ENCODE peak calls at places on chromosomes 13 and 19, in seven cellular contexts. F is A549, N is kidney, Z is mucosa of descending colon, U is IMR-90, P is neuronal stem cell, J is suprapubic skin. X is an unnamed sample.

GRCh38 chr19:29858000-29858596 is 46.3 kb downstream of the CCNE1 start:
- DNase-seq in F (peak; percentile 60), N (no peak), Z (peak; percentile 49), U (no peak), P (no peak), J (no peak), X (peak; percentile 39)

GRCh38 chr19:32191921-32192320 is 153.5 kb upstream of the ZNF507 start:
- DNase-seq in F (no peak), N (no peak), Z (no peak), U (no peak), P (no peak), J (no peak), X (no peak)

GRCh38 chr13:41864658-41865057 is 96.3 kb downstream of the VWA8 start:
- DNase-seq in F (no peak), N (no peak), Z (no peak), U (no peak), P (no peak), J (no peak), X (peak; percentile 5)

GRCh38 chr19:27774337-27774736 is 1438.6 kb downstream of the UQCRFS1 start:
- DNase-seq in F (no peak), N (no peak), Z (no peak), U (no peak), P (no peak), J (no peak), X (no peak)

GRCh38 chr19:39852882-39853281 is 6.7 kb upstream of the FBL start:
- DNase-seq in F (no peak), N (no peak), Z (no peak), U (no peak), P (no peak), J (no peak), X (no peak)

GRCh38 chr19:31350033-31350692 is 927 bp upstream of the TSHZ3 start:
- DNase-seq in F (no peak), N (peak; percentile 81), Z (peak; percentile 46), U (no peak), P (no peak), J (no peak), X (no peak)

GRCh38 chr13:67351915-67352314 is 121.8 kb upstream of the PCDH9 start:
- DNase-seq in F (no peak), N (no peak), Z (no peak), U (peak; percentile 44), P (no peak), J (no peak), X (peak; percentile 30)

GRCh38 chr13:113001251-113002140 is 32.5 kb downstream of the MCF2L start:
- DNase-seq in F (no peak), N (no peak), Z (peak; percentile 60), U (peak; percentile 3), P (peak; percentile 55), J (no peak), X (no peak)

GRCh38 chr19:43641333-43641732 is 1.7 kb upstream of the CADM4 start:
- DNase-seq in F (no peak), N (no peak), Z (no peak), U (no peak), P (no peak), J (no peak), X (no peak)

GRCh38 chr19:48102870-48103751 is 7.5 kb downstream of the PLA2G4C start:
- DNase-seq in F (peak; percentile 85), N (no peak), Z (no peak), U (peak; percentile 49), P (peak; percentile 56), J (no peak), X (peak; percentile 74)

GRCh38 chr13:86741762-86742285 is 929.3 kb upstream of the SLITRK5 start:
- DNase-seq in F (no peak), N (no peak), Z (no peak), U (no peak), P (no peak), J (no peak), X (no peak)

GRCh38 chr13:45121421-45121820 is 1.1 kb downstream of the GTF2F2 start:
- DNase-seq in F (no peak), N (no peak), Z (no peak), U (peak; percentile 53), P (no peak), J (no peak), X (peak; percentile 61)

GRCh38 chr19:54478677-54479266 is 5.7 kb upstream of the CDC42EP5 start:
- DNase-seq in F (no peak), N (peak; percentile 3), Z (no peak), U (peak; percentile 49), P (peak; percentile 83), J (no peak), X (peak; percentile 57)

DNA sequence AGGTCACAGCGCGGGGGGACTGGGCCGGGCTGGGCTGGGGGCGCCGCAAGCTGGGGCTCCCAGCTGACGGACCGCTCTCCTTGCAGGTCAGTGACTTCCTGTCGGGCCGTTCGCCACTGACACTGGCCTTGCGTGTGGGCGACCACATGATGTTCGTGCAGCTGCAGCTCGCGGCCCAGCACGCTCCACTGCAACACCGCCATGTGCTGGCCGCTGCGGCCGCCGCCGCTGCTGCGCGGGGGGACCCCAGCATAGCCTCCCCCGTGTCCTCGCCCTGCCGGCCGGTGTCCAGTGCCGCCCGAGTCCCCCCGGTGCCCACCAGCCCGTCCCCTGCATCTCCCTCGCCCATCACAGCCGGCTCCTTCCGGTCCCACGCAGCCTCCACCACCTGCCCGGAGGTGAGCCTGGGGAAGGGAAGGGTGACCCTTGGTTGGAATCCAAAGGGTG is 5.7 kb downstream of the MIDN start:
- DNase-seq in F (no peak), N (peak; percentile 90), Z (peak; percentile 61), U (no peak), P (no peak), J (no peak), X (no peak)
- H3K4me3 ChIP-seq in F (peak overlapping the region; percentile 97), N (no peak overlapping the region), Z (no peak overlapping the region), U (no peak overlapping the region), P (no peak overlapping the region), J (peak overlapping the region; percentile 92), X (no peak overlapping the region)

GRCh38 chr13:24161980-24162517 is 1.5 kb downstream of the SPATA13 start:
- DNase-seq in F (no peak), N (no peak), Z (peak; percentile 83), U (no peak), P (no peak), J (no peak), X (peak; percentile 5)

GRCh38 chr13:24162604-24163003 is 2.1 kb downstream of the SPATA13 start:
- DNase-seq in F (no peak), N (no peak), Z (no peak), U (no peak), P (no peak), J (no peak), X (no peak)

GRCh38 chr13:24159921-24160324 is 597 bp upstream of the SPATA13 start:
- DNase-seq in F (no peak), N (peak; percentile 73), Z (no peak), U (no peak), P (no peak), J (no peak), X (no peak)

GRCh38 chr13:24161010-24161775 is 673 bp downstream of the SPATA13 start:
- DNase-seq in F (no peak), N (peak; percentile 86), Z (peak; percentile 78), U (no peak), P (no peak), J (peak; percentile 73), X (no peak)

DNA sequence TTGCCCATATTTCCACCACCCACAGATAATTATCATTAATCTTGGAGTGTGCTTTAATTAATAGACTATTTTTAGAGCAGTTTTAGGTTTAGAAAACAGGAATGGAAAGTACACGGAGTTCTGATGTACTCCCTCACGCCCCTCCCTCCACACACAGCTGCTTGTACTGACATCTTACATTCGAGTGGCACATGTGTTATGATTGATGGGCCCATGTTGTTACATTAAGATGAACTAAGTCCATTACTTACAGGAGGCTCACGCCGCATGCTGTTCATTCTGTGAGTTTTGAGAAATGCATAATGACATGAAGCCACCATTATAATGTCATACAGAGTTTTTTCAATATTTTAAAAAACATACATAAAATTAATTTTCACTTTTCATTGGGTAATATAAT is 1.2 kb upstream of the SPATA13 start:
- DNase-seq in F (no peak), N (no peak), Z (no peak), U (no peak), P (no peak), J (no peak), X (no peak)
- H3K4me3 ChIP-seq in F (no peak overlapping the region), N (no peak overlapping the region), Z (no peak overlapping the region), U (no peak overlapping the region), P (no peak overlapping the region), J (no peak overlapping the region), X (no peak overlapping the region)

DNA sequence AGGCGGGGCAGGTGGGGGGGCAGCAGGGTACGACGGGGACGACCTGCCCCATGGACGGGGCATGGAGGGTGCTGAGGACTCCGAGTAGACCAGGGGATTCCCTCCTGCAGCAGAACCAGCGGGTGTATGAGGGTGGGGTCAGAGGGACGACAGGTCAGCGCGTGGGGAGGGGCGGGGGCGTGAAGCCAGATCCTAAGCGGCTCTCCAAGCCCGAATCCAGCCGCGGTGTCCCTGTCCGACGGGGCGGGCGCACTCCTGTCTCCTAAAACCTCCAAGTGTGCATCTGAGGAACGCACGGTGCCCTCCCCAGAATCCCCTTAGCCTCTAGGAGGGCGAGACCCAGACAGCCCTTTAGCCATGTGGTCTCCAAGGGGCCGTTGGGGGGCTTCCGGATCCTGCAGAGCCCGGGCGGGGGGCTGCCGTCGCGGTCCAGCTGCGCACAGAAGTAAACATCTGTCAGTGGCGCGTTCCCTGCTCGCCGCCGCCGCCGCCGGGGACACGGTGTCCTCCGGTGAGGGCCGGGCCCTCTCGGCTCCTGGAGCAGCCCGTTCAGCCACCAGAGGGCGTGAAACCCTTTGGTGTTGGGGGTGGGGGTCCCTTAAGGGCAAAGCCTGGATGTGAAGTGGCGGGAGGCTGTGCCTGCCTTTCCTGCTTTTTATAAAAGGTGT is 732 bp downstream of the NRTN start:
- DNase-seq in F (peak; percentile 81), N (peak; percentile 86), Z (peak; percentile 87), U (peak; percentile 24), P (peak; percentile 82), J (no peak), X (peak; percentile 51)
- H3K4me3 ChIP-seq in F (peak overlapping the region; percentile 43), N (peak overlapping the region; percentile 21), Z (no peak overlapping the region), U (peak overlapping the region; percentile 10), P (peak overlapping the region; percentile 76), J (peak overlapping the region; percentile 36), X (no peak overlapping the region)

GRCh38 chr13:106262886-106263285 is 272.6 kb downstream of the EFNB2 start:
- DNase-seq in F (no peak), N (no peak), Z (no peak), U (no peak), P (no peak), J (no peak), X (no peak)

GRCh38 chr13:106259928-106260327 is 275.5 kb downstream of the EFNB2 start:
- DNase-seq in F (no peak), N (no peak), Z (no peak), U (no peak), P (no peak), J (no peak), X (no peak)

GRCh38 chr13:106261450-106261849 is 274.0 kb downstream of the EFNB2 start:
- DNase-seq in F (no peak), N (no peak), Z (no peak), U (no peak), P (no peak), J (no peak), X (no peak)

GRCh38 chr13:106260352-106260751 is 275.1 kb downstream of the EFNB2 start:
- DNase-seq in F (no peak), N (peak; percentile 66), Z (no peak), U (no peak), P (no peak), J (no peak), X (no peak)

DNA sequence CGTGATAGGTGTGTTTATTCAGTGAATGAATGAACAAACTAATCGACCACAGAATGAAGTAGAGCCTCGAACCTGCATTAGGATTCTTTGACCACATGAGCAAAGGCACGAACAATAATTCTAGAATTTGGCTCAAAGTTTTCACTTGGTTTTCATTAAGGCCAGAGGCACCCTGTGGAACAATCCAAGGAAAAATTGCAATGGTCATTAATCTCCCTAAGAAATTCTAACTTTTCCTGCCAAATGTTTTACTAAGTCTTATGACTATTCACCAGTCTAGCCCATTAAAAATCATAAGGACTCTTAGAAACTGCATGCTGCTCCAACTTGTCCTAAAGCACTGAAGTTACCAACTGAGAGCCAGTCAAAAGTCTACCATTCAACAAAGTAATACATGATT is 271.7 kb downstream of the EFNB2 start:
- DNase-seq in F (no peak), N (no peak), Z (no peak), U (no peak), P (no peak), J (no peak), X (no peak)
- H3K4me3 ChIP-seq in F (no peak overlapping the region), N (no peak overlapping the region), Z (no peak overlapping the region), U (no peak overlapping the region), P (no peak overlapping the region), J (no peak overlapping the region), X (no peak overlapping the region)

X was measured in epithelial cell of esophagus.